ENCODE peak calls at places on chromosomes 12 and 14, in four cellular contexts. N is SK-N-MC, Y is GM23248, I is gastrocnemius medialis. L is an unnamed sample. For H3K36me3, the result is how much of the 10 kb centered on the place peaks cover.

GRCh38 chr14:34436960-34437728 is 24.9 kb downstream of the SPTSSA start:
- DNase-seq in N (no peak), Y (no peak), I (no peak), L (no peak)

GRCh38 chr12:97385121-97385520 is 77.5 kb upstream of the RMST start:
- DNase-seq in I (no peak), N (no peak), Y (no peak), L (no peak)

GRCh38 chr12:131621701-131622421 is 89.0 kb upstream of the SFSWAP start:
- DNase-seq in Y (no peak), I (no peak), N (no peak), L (no peak)

GRCh38 chr12:126837697-126838096 is 1429.3 kb upstream of the TMEM132C start:
- DNase-seq in I (no peak), Y (no peak), N (no peak), L (no peak)

GRCh38 chr12:111699-112591 is 45.4 kb downstream of the IQSEC3 start:
- DNase-seq in N (no peak), I (no peak), Y (no peak), L (no peak)

GRCh38 chr12:55899035-55899434 is 28.7 kb downstream of the PYM1 start:
- DNase-seq in N (no peak), I (no peak), Y (peak), L (no peak)

GRCh38 chr14:22929104-22929847 is at the start of gene PRMT5:
- DNase-seq in Y (peak), N (peak), I (peak), L (peak)

GRCh38 chr12:57377103-57377840 is 53.6 kb downstream of the R3HDM2 start:
- DNase-seq in Y (no peak), N (no peak), I (no peak), L (no peak)

GRCh38 chr14:101476931-101477553 is 84.3 kb upstream of the DIO3 start:
- DNase-seq in I (no peak), Y (no peak), N (no peak), L (no peak)

GRCh38 chr14:92850492-92850891 is 56.4 kb downstream of the GOLGA5 start:
- DNase-seq in N (no peak), I (no peak), Y (peak), L (no peak)

GRCh38 chr12:12327802-12328201 is 22.2 kb downstream of the MANSC1 start:
- DNase-seq in N (peak), I (no peak), Y (peak), L (peak)

GRCh38 chr12:94795520-94795919 is 145.2 kb upstream of the TMCC3 start:
- DNase-seq in Y (peak), I (no peak), N (no peak), L (peak)

GRCh38 chr12:116121453-116121871 is 156.0 kb downstream of the MED13L start:
- DNase-seq in Y (peak), I (no peak), N (no peak), L (no peak)

GRCh38 chr12:50615534-50616296 is 110.9 kb downstream of the DIP2B start:
- DNase-seq in N (no peak), I (no peak), Y (peak), L (no peak)

GRCh38 chr14:64705406-64706118 is 1.3 kb downstream of the PLEKHG3 start:
- DNase-seq in Y (peak), N (no peak), I (no peak), L (peak)

GRCh38 chr12:17971850-17972249 is 118.1 kb downstream of the RERGL start:
- DNase-seq in Y (peak), I (no peak), N (no peak), L (no peak)

GRCh38 chr14:103395245-103395644 is 10.0 kb downstream of the MARK3 start:
- DNase-seq in N (no peak), I (no peak), Y (peak), L (no peak)

GRCh38 chr14:39766397-39767000 is 334.3 kb upstream of the FBXO33 start:
- DNase-seq in I (no peak), N (no peak), Y (no peak), L (no peak)

GRCh38 chr14:39762576-39763401 is 330.6 kb upstream of the FBXO33 start:
- DNase-seq in Y (no peak), I (no peak), N (no peak), L (no peak)

GRCh38 chr14:39768579-39768978 is 336.3 kb upstream of the FBXO33 start:
- DNase-seq in Y (no peak), I (no peak), N (no peak), L (no peak)

GRCh38 chr14:39765676-39766075 is 333.4 kb upstream of the FBXO33 start:
- DNase-seq in I (no peak), N (no peak), Y (no peak), L (no peak)

GRCh38 chr14:39763402-39763890 is 331.2 kb upstream of the FBXO33 start:
- DNase-seq in N (no peak), I (no peak), Y (no peak), L (no peak)
- H3K4me3 ChIP-seq in N (no peak), I (no peak), Y (no peak), L (no peak)

DNA sequence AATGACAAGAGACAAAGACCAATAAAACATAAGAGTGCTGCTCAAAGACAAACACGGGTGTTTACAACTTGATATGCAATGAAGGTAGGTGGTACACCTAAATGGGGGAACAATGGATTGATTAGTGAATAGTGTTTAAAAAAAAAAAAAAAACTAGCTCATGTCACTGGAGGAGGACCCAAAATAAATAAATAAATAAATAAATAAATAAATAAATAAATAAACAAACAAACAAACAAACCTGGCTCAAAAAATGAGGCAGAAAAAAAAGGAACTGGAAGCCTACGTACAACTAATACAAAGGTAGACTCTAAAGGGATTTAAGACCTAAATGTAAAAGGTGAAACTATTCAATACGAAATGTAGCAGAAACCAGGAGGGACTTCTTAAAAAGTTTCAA is 18.6 kb downstream of the NAP1L1 start:
- DNase-seq in Y (no peak), I (no peak), N (no peak), L (no peak)
- H3K36me3 ChIP-seq in Y (half or more), I (half or more), N (half or more), L (half or more)

GRCh38 chr12:104538056-104538455 is 81.3 kb downstream of the CHST11 start:
- DNase-seq in I (no peak), Y (no peak), N (no peak), L (no peak)

GRCh38 chr12:104539063-104539462 is 82.3 kb downstream of the CHST11 start:
- DNase-seq in Y (no peak), I (no peak), N (no peak), L (no peak)

GRCh38 chr12:104534857-104535248 is 78.1 kb downstream of the CHST11 start:
- DNase-seq in N (no peak), Y (peak), I (no peak), L (no peak)

GRCh38 chr12:104535383-104535782 is 78.6 kb downstream of the CHST11 start:
- DNase-seq in I (no peak), N (no peak), Y (peak), L (no peak)

GRCh38 chr12:104536841-104537240 is 80.1 kb downstream of the CHST11 start:
- DNase-seq in N (no peak), Y (peak), I (no peak), L (no peak)
- H3K4me3 ChIP-seq in N (no peak), Y (no peak), I (no peak), L (no peak)

DNA sequence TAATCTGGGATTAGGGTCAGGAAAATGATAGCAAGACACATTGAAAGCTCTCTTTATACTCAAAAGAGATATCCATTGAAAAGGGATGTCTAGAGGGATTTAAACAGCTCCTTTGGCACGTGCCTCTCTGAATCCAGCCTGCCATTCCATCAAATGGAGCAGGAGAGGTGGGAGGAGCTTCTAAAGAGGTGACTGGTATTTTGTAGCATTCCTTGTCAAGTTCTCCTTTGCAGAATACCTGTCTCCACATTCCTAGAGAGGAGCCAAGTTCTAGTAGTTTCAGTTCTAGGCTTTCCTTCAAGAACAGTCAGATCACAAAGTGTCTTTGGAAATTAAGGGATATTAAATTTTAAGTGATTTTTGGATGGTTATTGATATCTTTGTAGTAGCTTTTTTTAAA is 25.4 kb upstream of the PLEKHD1 start:
- DNase-seq in I (no peak), Y (no peak), N (no peak), L (no peak)
- H3K36me3 ChIP-seq in I (under half), Y (under half), N (half or more), L (under half)

DNA sequence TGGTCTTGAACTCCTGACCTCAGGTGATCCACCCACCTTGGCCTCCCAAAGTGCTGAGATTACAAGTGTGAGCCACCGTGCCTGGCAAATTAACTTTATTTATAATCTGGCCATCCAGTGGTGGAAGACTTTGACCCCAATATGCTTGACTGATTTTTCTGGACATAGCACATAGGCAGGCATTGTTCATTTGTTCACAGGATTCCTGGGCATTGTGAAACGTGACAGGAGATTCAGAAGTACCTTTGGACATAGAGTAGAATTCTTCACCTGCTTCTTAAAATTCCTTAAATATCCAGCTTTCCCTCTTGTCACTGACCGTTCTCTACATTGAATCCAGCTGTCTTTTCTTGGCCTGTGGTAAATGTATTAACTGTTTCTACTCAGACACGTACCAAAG is 103.1 kb downstream of the SCN8A start:
- DNase-seq in N (no peak), I (no peak), Y (no peak), L (no peak)
- H3K4me3 ChIP-seq in N (no peak), I (no peak), Y (no peak), L (no peak)

L was measured in HAP-1.